ENCODE peak calls at places on chromosomes 7 and 10, in six cellular contexts. D is upper lobe of right lung, J is uterus, S is NCI-H345, I is Kasumi-1, Z is kidney glomerular epithelial cell. Q is an unnamed sample.

GRCh38 chr7:53812135-53812534 is 730.0 kb upstream of the VSTM2A start:
- DNase-seq in J (no peak), S (no peak), D (no peak), I (no peak), Z (no peak), Q (no peak)

GRCh38 chr7:79806161-79806734 is 328.4 kb upstream of the GNAI1 start:
- DNase-seq in D (no peak), S (no peak), Z (no peak), J (no peak), I (no peak), Q (no peak)

GRCh38 chr7:50329775-50330174 is 25.3 kb downstream of the IKZF1 start:
- DNase-seq in Z (no peak), D (no peak), I (no peak), J (no peak), S (no peak), Q (no peak)

GRCh38 chr7:98771519-98772241 is 98.1 kb downstream of the TMEM130 start:
- DNase-seq in I (no peak), S (no peak), D (no peak), Z (no peak), J (no peak), Q (no peak)

GRCh38 chr10:113880236-113880635 is 25.8 kb downstream of the NHLRC2 start:
- DNase-seq in J (no peak), I (no peak), S (no peak), D (no peak), Z (peak), Q (peak)

GRCh38 chr7:50142421-50143113 is 49.5 kb upstream of the ZPBP start:
- DNase-seq in J (no peak), D (no peak), S (peak), I (peak), Z (peak), Q (no peak)

GRCh38 chr7:17988858-17989257 is 38.8 kb downstream of the PRPS1L1 start:
- DNase-seq in D (no peak), J (no peak), S (no peak), I (no peak), Z (no peak), Q (no peak)

GRCh38 chr10:43204394-43204942 is 62.4 kb downstream of the RASGEF1A start:
- DNase-seq in Z (no peak), J (peak), D (no peak), S (no peak), I (no peak), Q (no peak)

GRCh38 chr7:69903410-69903809 is 305.1 kb downstream of the AUTS2 start:
- DNase-seq in D (no peak), I (no peak), S (no peak), Z (no peak), J (no peak), Q (no peak)

GRCh38 chr10:107728807-107729206 is 564.3 kb upstream of the SORCS1 start:
- DNase-seq in S (no peak), I (no peak), J (no peak), D (no peak), Z (no peak), Q (no peak)

GRCh38 chr7:33932221-33932620 is 26.9 kb downstream of the BMPER start:
- DNase-seq in Z (no peak), D (no peak), I (no peak), J (no peak), S (no peak), Q (no peak)

GRCh38 chr7:118289476-118289875 is 65.0 kb downstream of the ANKRD7 start:
- DNase-seq in J (no peak), Z (no peak), D (no peak), I (no peak), S (no peak), Q (no peak)

GRCh38 chr10:33388805-33389204 is 54.3 kb upstream of the NRP1 start:
- DNase-seq in I (no peak), Z (no peak), D (no peak), J (no peak), S (no peak), Q (no peak)

GRCh38 chr7:138854115-138854645 is 56.2 kb upstream of the ATP6V0A4 start:
- DNase-seq in J (no peak), Z (no peak), S (no peak), I (no peak), D (no peak), Q (peak)

Q was measured in Caki2.